ENCODE peak calls at places on chromosomes 7 and 10, in four cellular contexts. N is H1, W is SK-N-SH, M is K562. V is an unnamed sample.

GRCh38 chr7:95871078-95871848 is 98.9 kb downstream of the DYNC1I1 start:
- DNase-seq in M (peak), N (peak), W (peak), V (peak)

GRCh38 chr7:84057576-84057975 is 137.0 kb downstream of the SEMA3A start:
- DNase-seq in N (no peak), M (no peak), W (no peak), V (no peak)

GRCh38 chr10:24556746-24557742 is 166.6 kb downstream of the ARHGAP21 start:
- DNase-seq in N (no peak), W (peak), M (peak), V (no peak)

GRCh38 chr7:2633538-2634264 is 1.9 kb downstream of the TTYH3 start:
- DNase-seq in N (no peak), W (peak), M (peak), V (no peak)

GRCh38 chr10:50594012-50594411 is 29.7 kb downstream of the SGMS1 start:
- DNase-seq in W (peak), M (no peak), N (no peak), V (no peak)

GRCh38 chr10:103367379-103367781 is 396 bp upstream of the TAF5 start:
- DNase-seq in N (no peak), M (no peak), W (peak), V (no peak)

GRCh38 chr7:128963327-128963757 is 25.6 kb downstream of the IRF5 start:
- DNase-seq in W (no peak), M (no peak), N (no peak), V (no peak)

GRCh38 chr10:31549936-31550335 is 230.9 kb downstream of the ZEB1 start:
- DNase-seq in W (no peak), M (no peak), N (no peak), V (no peak)

GRCh38 chr7:114070246-114070645 is 151.4 kb upstream of the PPP1R3A start:
- DNase-seq in W (no peak), N (no peak), M (no peak), V (no peak)

GRCh38 chr10:123145542-123146012 is 2.4 kb upstream of the HMX2 start:
- DNase-seq in W (peak), N (no peak), M (no peak), V (peak)

GRCh38 chr10:60921631-60922030 is 22.4 kb downstream of the RHOBTB1 start:
- DNase-seq in N (no peak), M (no peak), W (no peak), V (no peak)

GRCh38 chr7:132592238-132592946 is 16.1 kb upstream of the PLXNA4 start:
- DNase-seq in M (no peak), W (peak), N (no peak), V (no peak)

GRCh38 chr7:37833107-37833817 is 15.1 kb upstream of the NME8 start:
- DNase-seq in W (peak), N (no peak), M (peak), V (peak)

GRCh38 chr7:118870187-118870586 is 645.7 kb downstream of the ANKRD7 start:
- DNase-seq in W (no peak), N (peak), M (peak), V (no peak)

GRCh38 chr7:32616625-32617024 is 121.3 kb downstream of the AVL9 start:
- DNase-seq in M (peak), W (no peak), N (no peak), V (no peak)

GRCh38 chr10:13062813-13063212 is 37.1 kb upstream of the OPTN start:
- DNase-seq in W (no peak), N (no peak), M (peak), V (no peak)

GRCh38 chr10:79445217-79445707 is at the start of gene ZCCHC24:
- DNase-seq in W (no peak), M (peak), N (no peak), V (peak)

GRCh38 chr7:27910341-27910740 is 170.4 kb downstream of the TAX1BP1 start:
- DNase-seq in M (no peak), N (no peak), W (no peak), V (peak)

GRCh38 chr10:128629111-128630096 is 503.2 kb upstream of the MKI67 start:
- DNase-seq in W (no peak), N (no peak), M (peak), V (no peak)

GRCh38 chr10:62492012-62492869 is 118.1 kb downstream of the ZNF365 start:
- DNase-seq in N (no peak), M (peak), W (no peak), V (no peak)

GRCh38 chr10:127920319-127921074 is 13.6 kb downstream of the PTPRE start:
- DNase-seq in W (no peak), N (no peak), M (no peak), V (no peak)

GRCh38 chr7:139739863-139740597 is 37.8 kb downstream of the HIPK2 start:
- DNase-seq in N (no peak), M (no peak), W (no peak), V (no peak)

GRCh38 chr10:101089520-101090299 is 27.9 kb downstream of the KAZALD1 start:
- DNase-seq in N (no peak), W (no peak), M (no peak), V (no peak)

GRCh38 chr7:99167072-99167471 is 23.2 kb upstream of the SMURF1 start:
- DNase-seq in N (no peak), W (no peak), M (no peak), V (no peak)

DNA sequence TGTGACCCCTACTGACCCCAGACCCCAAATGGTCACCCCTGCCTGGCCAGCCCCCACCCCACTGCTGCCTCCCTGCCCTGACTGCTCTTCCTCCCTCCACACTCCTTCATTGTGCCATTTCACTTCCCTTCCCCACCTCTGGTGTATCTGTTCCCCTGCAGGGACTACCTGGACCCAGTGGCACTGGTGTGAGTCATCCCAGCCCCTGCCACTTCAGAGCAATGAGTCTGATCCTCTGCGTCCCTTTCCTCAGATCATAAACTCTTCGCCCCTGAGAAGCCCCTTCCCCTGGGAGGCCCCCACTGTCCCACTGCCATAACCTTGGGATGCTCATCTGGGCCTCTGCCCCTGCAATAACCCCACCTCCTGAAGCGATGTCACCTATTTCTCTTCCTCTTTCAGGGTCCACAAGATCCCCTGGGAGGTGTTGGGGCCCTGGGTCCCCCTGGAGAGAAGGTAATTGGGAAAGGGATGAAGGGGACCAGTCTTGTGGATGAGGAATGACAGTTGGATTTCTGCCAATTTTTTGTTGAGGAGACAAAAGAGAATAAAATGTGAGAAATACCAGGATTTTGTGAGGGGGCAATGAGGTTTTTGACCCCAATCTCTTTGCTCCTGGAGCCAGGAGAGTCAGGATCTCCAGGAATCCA is 19.1 kb upstream of the VOPP1 start:
- DNase-seq in W (no peak), N (no peak), M (no peak), V (no peak)
- TF ChIP-seq TEAD4 in W (no peak), N (no peak), M (no peak), V (no peak)

GRCh38 chr10:25933653-25934608 is at the start of gene MYO3A:
- DNase-seq in W (peak), M (no peak), N (peak), V (peak)
- TF ChIP-seq TEAD4 in W (no peak), M (no peak), N (no peak), V (no peak)

GRCh38 chr10:124448696-124449169 is 1.1 kb downstream of the NKX1-2 start:
- DNase-seq in N (peak), M (no peak), W (peak), V (peak)

GRCh38 chr10:124451227-124451807 is 1.5 kb upstream of the NKX1-2 start:
- DNase-seq in W (no peak), N (no peak), M (no peak), V (no peak)

GRCh38 chr10:124449170-124450009 is 445 bp downstream of the NKX1-2 start:
- DNase-seq in M (no peak), W (peak), N (no peak), V (peak)

GRCh38 chr10:124450010-124450782 is at the start of gene NKX1-2:
- DNase-seq in N (peak), M (no peak), W (peak), V (peak)

DNA sequence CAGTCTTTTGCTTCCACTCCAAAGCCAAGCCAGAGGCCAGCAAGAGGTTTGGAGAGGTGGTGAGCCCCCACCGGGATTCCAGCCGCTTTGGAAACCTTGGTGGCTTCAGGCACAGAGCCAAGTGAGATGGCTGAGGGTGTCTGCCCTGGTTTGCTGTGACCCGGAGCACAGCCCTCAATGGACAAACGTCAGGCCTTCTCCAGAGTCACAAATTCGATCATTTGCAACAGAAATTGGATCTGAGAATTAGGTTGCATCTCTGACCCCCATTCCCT is 885 bp upstream of the NKX1-2 start:
- DNase-seq in M (no peak), N (no peak), W (no peak), V (no peak)
- TF ChIP-seq TEAD4 in M (no peak), N (no peak), W (no peak), V (no peak)

GRCh38 chr10:132890301-132890700 is 52.1 kb downstream of the CFAP46 start:
- DNase-seq in N (no peak), W (no peak), M (no peak), V (peak)

GRCh38 chr10:132891313-132891712 is 51.1 kb downstream of the CFAP46 start:
- DNase-seq in M (no peak), N (peak), W (no peak), V (no peak)

GRCh38 chr10:132889556-132889955 is 52.8 kb downstream of the CFAP46 start:
- DNase-seq in N (no peak), M (no peak), W (no peak), V (peak)

GRCh38 chr10:132886211-132887099 is 55.9 kb downstream of the CFAP46 start:
- DNase-seq in M (no peak), N (no peak), W (no peak), V (peak)

GRCh38 chr10:132889091-132889490 is 53.3 kb downstream of the CFAP46 start:
- DNase-seq in W (no peak), M (no peak), N (no peak), V (no peak)
- TF ChIP-seq TEAD4 in W (no peak), M (no peak), N (no peak), V (no peak)

GRCh38 chr7:134605978-134606923 is 40.4 kb upstream of the BPGM start:
- DNase-seq in M (peak), W (peak), N (peak), V (peak)
- TF ChIP-seq TEAD4 in M (no peak), W (no peak), N (no peak), V (no peak)

DNA sequence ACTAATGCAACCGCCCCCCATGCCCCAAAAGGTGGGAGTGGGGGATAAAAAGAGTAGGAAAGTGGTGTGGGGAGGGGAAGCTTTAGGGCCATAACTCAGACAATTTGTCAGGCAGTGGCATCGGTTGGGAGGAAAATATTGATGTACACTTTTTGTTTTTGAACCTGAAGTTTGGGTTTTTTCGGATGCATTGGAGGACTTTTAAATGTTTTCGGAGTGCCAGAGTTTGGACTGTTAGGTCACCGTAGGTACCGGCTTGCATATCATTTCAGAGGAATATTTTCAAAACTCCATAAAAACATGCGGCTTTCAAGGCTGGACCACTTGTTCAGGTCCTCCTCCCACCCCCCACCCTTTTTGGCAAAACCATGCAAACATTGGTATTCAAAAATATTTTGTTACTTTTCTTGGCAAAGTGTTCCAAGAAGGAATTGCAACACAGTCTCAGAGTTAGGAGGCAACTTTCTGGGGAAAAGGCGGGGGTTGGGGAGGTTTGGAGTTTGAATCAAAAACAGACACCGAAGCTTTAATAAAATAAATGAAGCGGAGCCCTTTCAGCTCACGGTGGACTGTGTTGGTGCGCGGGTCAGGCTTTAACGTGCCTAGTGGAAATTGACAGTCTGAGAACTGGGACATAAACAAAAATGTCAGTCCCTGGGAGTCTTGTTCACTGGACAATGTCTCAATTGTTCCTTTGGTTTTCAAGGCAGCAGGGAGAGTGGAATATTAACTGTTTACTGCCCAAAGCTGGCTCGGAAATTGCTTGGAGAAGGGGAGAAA is 109.1 kb downstream of the TCF7L2 start:
- DNase-seq in W (peak), M (no peak), N (no peak), V (no peak)
- TF ChIP-seq TEAD4 in W (no peak), M (no peak), N (no peak), V (no peak)

GRCh38 chr10:22615819-22616499 is 98.4 kb downstream of the PIP4K2A start:
- DNase-seq in W (no peak), M (peak), N (no peak), V (no peak)
- TF ChIP-seq TEAD4 in W (peak), M (no peak), N (no peak), V (no peak)